ENCODE peak calls at places on chromosome 1, in eight cellular contexts. F is T-helper 2 cell, E is GDM1, D is hepatic stellate cell, G is heart left ventricle, J is dorsolateral prefrontal cortex, N is AG09319, Y is Caco-2. R is an unnamed sample.

GRCh38 chr1:245285168-245285567 is 130.4 kb downstream of the KIF26B start:
- DNase-seq in F (no peak), E (no peak), D (no peak), G (no peak), J (no peak), N (no peak), Y (no peak), R (no peak)

GRCh38 chr1:208055535-208055934 is 144.6 kb upstream of the CD34 start:
- DNase-seq in F (no peak), E (no peak), D (no peak), G (no peak), J (no peak), N (no peak), Y (no peak), R (no peak)

GRCh38 chr1:109643385-109644230 is 12.3 kb upstream of the GSTM4 start:
- DNase-seq in F (peak), E (peak), D (peak), G (peak), J (peak), N (no peak), Y (peak), R (peak)

GRCh38 chr1:230208619-230209261 is 141.7 kb downstream of the GALNT2 start:
- DNase-seq in F (no peak), E (no peak), D (no peak), G (no peak), J (no peak), N (no peak), Y (no peak), R (no peak)

GRCh38 chr1:108704501-108704900 is 8.2 kb upstream of the FNDC7 start:
- DNase-seq in F (no peak), E (no peak), D (peak), G (no peak), J (no peak), N (peak), Y (no peak), R (no peak)

GRCh38 chr1:161727343-161727924 is 6.1 kb downstream of the FCRLB start:
- DNase-seq in F (peak), E (peak), D (peak), G (no peak), J (peak), N (no peak), Y (no peak), R (no peak)

GRCh38 chr1:36321119-36321951 is 2.1 kb downstream of the EVA1B start:
- DNase-seq in F (peak), E (no peak), D (peak), G (peak), J (no peak), N (peak), Y (no peak), R (no peak)

GRCh38 chr1:211082824-211083223 is 51.1 kb downstream of the KCNH1 start:
- DNase-seq in F (no peak), E (no peak), D (no peak), G (no peak), J (peak), N (no peak), Y (no peak), R (no peak)

GRCh38 chr1:198929961-198930599 is 291.2 kb downstream of the PTPRC start:
- DNase-seq in F (no peak), E (peak), D (no peak), G (no peak), J (no peak), N (no peak), Y (no peak), R (no peak)

R was measured in substantia nigra.